ENCODE peak calls at places on chromosomes 7 and 10, in six cellular contexts. One of them, this sample, is unnamed.

GRCh38 chr10:47165711-47166404 is 134.1 kb upstream of the GDF10 start:
- DNase-seq in endothelial cell of umbilical vein: peak
- DNase-seq in H1: no peak
- DNase-seq in A549: no peak
- DNase-seq in right lobe of liver: peak
- DNase-seq in mammary epithelial cell: no peak
- DNase-seq in this sample: peak

GRCh38 chr7:151456782-151457181 is 16.8 kb upstream of the CRYGN start:
- DNase-seq in endothelial cell of umbilical vein: no peak
- DNase-seq in H1: no peak
- DNase-seq in A549: no peak
- DNase-seq in right lobe of liver: no peak
- DNase-seq in mammary epithelial cell: no peak
- DNase-seq in this sample: no peak

GRCh38 chr10:70656489-70656888 is 15.8 kb upstream of the ADAMTS14 start:
- DNase-seq in endothelial cell of umbilical vein: peak
- DNase-seq in H1: no peak
- DNase-seq in A549: no peak
- DNase-seq in right lobe of liver: peak
- DNase-seq in mammary epithelial cell: peak
- DNase-seq in this sample: peak

GRCh38 chr10:106185991-106186390 is 978.5 kb downstream of the SORCS1 start:
- DNase-seq in endothelial cell of umbilical vein: no peak
- DNase-seq in H1: no peak
- DNase-seq in A549: no peak
- DNase-seq in right lobe of liver: no peak
- DNase-seq in mammary epithelial cell: no peak
- DNase-seq in this sample: no peak

GRCh38 chr7:16975712-16976111 is 93.9 kb upstream of the AGR3 start:
- DNase-seq in endothelial cell of umbilical vein: no peak
- DNase-seq in H1: no peak
- DNase-seq in A549: no peak
- DNase-seq in right lobe of liver: no peak
- DNase-seq in mammary epithelial cell: no peak
- DNase-seq in this sample: no peak

GRCh38 chr7:106010866-106011265 is 47.8 kb downstream of the CDHR3 start:
- DNase-seq in endothelial cell of umbilical vein: no peak
- DNase-seq in H1: no peak
- DNase-seq in A549: no peak
- DNase-seq in right lobe of liver: no peak
- DNase-seq in mammary epithelial cell: no peak
- DNase-seq in this sample: peak

GRCh38 chr7:80475383-80475782 is 36.5 kb downstream of the GNAT3 start:
- DNase-seq in endothelial cell of umbilical vein: no peak
- DNase-seq in H1: no peak
- DNase-seq in A549: no peak
- DNase-seq in right lobe of liver: no peak
- DNase-seq in mammary epithelial cell: no peak
- DNase-seq in this sample: no peak

GRCh38 chr7:154372106-154372505 is 319.9 kb downstream of the DPP6 start:
- DNase-seq in endothelial cell of umbilical vein: no peak
- DNase-seq in H1: peak
- DNase-seq in A549: no peak
- DNase-seq in right lobe of liver: no peak
- DNase-seq in mammary epithelial cell: no peak
- DNase-seq in this sample: no peak

GRCh38 chr10:69965086-69965485 is 87.6 kb upstream of the MACROH2A2 start:
- DNase-seq in endothelial cell of umbilical vein: no peak
- DNase-seq in H1: peak
- DNase-seq in A549: no peak
- DNase-seq in right lobe of liver: no peak
- DNase-seq in mammary epithelial cell: no peak
- DNase-seq in this sample: no peak

GRCh38 chr7:11261470-11261869 is 287.8 kb downstream of the PHF14 start:
- DNase-seq in endothelial cell of umbilical vein: peak
- DNase-seq in H1: no peak
- DNase-seq in A549: peak
- DNase-seq in right lobe of liver: peak
- DNase-seq in mammary epithelial cell: peak
- DNase-seq in this sample: no peak

GRCh38 chr7:75842836-75843446 is 29.3 kb upstream of the CCL24 start:
- DNase-seq in endothelial cell of umbilical vein: peak
- DNase-seq in H1: no peak
- DNase-seq in A549: peak
- DNase-seq in right lobe of liver: no peak
- DNase-seq in mammary epithelial cell: peak
- DNase-seq in this sample: peak

GRCh38 chr10:84933402-84933801 is 605.0 kb downstream of the CCSER2 start:
- DNase-seq in endothelial cell of umbilical vein: no peak
- DNase-seq in H1: no peak
- DNase-seq in A549: no peak
- DNase-seq in right lobe of liver: no peak
- DNase-seq in mammary epithelial cell: no peak
- DNase-seq in this sample: no peak

GRCh38 chr7:65235586-65235985 is 138.1 kb upstream of the ZNF92 start:
- DNase-seq in endothelial cell of umbilical vein: no peak
- DNase-seq in H1: peak
- DNase-seq in A549: peak
- DNase-seq in right lobe of liver: no peak
- DNase-seq in mammary epithelial cell: no peak
- DNase-seq in this sample: no peak

GRCh38 chr7:69738396-69738889 is 140.2 kb downstream of the AUTS2 start:
- DNase-seq in endothelial cell of umbilical vein: no peak
- DNase-seq in H1: no peak
- DNase-seq in A549: peak
- DNase-seq in right lobe of liver: no peak
- DNase-seq in mammary epithelial cell: no peak
- DNase-seq in this sample: peak

GRCh38 chr7:143238289-143238995 is 16.6 kb downstream of the TAS2R40 start:
- DNase-seq in endothelial cell of umbilical vein: no peak
- DNase-seq in H1: no peak
- DNase-seq in A549: no peak
- DNase-seq in right lobe of liver: no peak
- DNase-seq in mammary epithelial cell: no peak
- DNase-seq in this sample: no peak

GRCh38 chr7:143237363-143237762 is 15.5 kb downstream of the TAS2R40 start:
- DNase-seq in endothelial cell of umbilical vein: no peak
- DNase-seq in H1: no peak
- DNase-seq in A549: no peak
- DNase-seq in right lobe of liver: no peak
- DNase-seq in mammary epithelial cell: no peak
- DNase-seq in this sample: no peak

GRCh38 chr7:143239822-143240221 is 18.0 kb downstream of the TAS2R40 start:
- DNase-seq in endothelial cell of umbilical vein: no peak
- DNase-seq in H1: no peak
- DNase-seq in A549: no peak
- DNase-seq in right lobe of liver: no peak
- DNase-seq in mammary epithelial cell: peak
- DNase-seq in this sample: no peak

GRCh38 chr7:143243011-143243410 is 20.2 kb upstream of the GSTK1 start:
- DNase-seq in endothelial cell of umbilical vein: no peak
- DNase-seq in H1: no peak
- DNase-seq in A549: no peak
- DNase-seq in right lobe of liver: no peak
- DNase-seq in mammary epithelial cell: no peak
- DNase-seq in this sample: no peak

DNA sequence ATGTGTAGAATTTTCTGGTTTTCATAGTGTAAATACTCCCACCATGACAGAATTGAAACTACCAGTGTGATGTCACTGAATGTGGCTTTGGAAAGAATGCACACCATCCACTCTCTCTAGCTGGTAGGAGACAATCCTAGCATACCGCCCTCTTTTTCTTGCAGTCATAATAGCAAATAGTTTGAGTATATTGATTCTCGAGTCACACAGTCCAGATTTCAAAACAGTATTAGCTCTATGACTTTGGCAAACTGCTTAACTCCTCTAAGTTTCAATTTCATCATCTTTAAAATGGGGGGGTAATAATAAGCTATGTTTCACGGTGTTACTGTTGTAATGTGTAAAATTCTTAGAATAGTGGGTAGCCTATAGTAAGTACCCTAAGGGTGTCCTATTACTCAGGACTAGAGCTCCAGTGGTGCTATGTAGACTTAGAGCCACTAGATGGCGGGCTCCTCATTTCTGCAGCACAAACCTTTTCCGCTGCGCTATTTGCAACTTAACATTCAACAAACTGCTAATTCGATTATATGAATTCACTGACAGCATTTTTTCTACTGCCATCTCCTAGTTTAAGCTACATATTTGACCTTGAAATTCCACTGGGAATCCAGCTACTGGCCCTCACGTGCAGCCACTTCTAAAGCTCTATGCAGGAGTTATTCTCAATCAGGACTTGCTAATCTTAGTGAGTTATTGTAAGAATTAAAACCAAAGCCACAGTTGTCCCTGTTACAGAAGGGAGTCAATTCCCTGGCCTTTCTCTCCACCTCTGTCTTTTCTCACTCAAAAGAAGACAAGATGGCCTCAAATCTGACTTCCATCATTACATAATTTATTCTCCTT is 18.7 kb downstream of the TAS2R40 start:
- DNase-seq in endothelial cell of umbilical vein: peak
- DNase-seq in H1: peak
- DNase-seq in A549: peak
- DNase-seq in right lobe of liver: peak
- DNase-seq in mammary epithelial cell: peak
- DNase-seq in this sample: peak
- TF ChIP-seq CTCF in endothelial cell of umbilical vein: peak
- TF ChIP-seq CTCF in H1: peak
- TF ChIP-seq CTCF in A549: peak
- TF ChIP-seq CTCF in right lobe of liver: peak
- TF ChIP-seq CTCF in mammary epithelial cell: peak
- TF ChIP-seq CTCF in this sample: peak

GRCh38 chr7:2462731-2463130 is 13.5 kb downstream of the GRIFIN start:
- DNase-seq in endothelial cell of umbilical vein: no peak
- DNase-seq in H1: no peak
- DNase-seq in A549: no peak
- DNase-seq in right lobe of liver: no peak
- DNase-seq in mammary epithelial cell: no peak
- DNase-seq in this sample: no peak

GRCh38 chr7:2461268-2462026 is 14.8 kb downstream of the GRIFIN start:
- DNase-seq in endothelial cell of umbilical vein: no peak
- DNase-seq in H1: no peak
- DNase-seq in A549: no peak
- DNase-seq in right lobe of liver: no peak
- DNase-seq in mammary epithelial cell: no peak
- DNase-seq in this sample: no peak

GRCh38 chr7:2459674-2460073 is 16.5 kb downstream of the GRIFIN start:
- DNase-seq in endothelial cell of umbilical vein: no peak
- DNase-seq in H1: no peak
- DNase-seq in A549: no peak
- DNase-seq in right lobe of liver: no peak
- DNase-seq in mammary epithelial cell: no peak
- DNase-seq in this sample: no peak

GRCh38 chr7:2460641-2461040 is 15.6 kb downstream of the GRIFIN start:
- DNase-seq in endothelial cell of umbilical vein: no peak
- DNase-seq in H1: no peak
- DNase-seq in A549: no peak
- DNase-seq in right lobe of liver: no peak
- DNase-seq in mammary epithelial cell: no peak
- DNase-seq in this sample: no peak

GRCh38 chr7:2460188-2460587 is 16.0 kb downstream of the GRIFIN start:
- DNase-seq in endothelial cell of umbilical vein: no peak
- DNase-seq in H1: no peak
- DNase-seq in A549: no peak
- DNase-seq in right lobe of liver: no peak
- DNase-seq in mammary epithelial cell: no peak
- DNase-seq in this sample: no peak
- H3K4me3 ChIP-seq in endothelial cell of umbilical vein: no peak
- H3K4me3 ChIP-seq in H1: no peak
- H3K4me3 ChIP-seq in A549: no peak
- H3K4me3 ChIP-seq in right lobe of liver: no peak
- H3K4me3 ChIP-seq in mammary epithelial cell: no peak
- H3K4me3 ChIP-seq in this sample: no peak

GRCh38 chr7:26153246-26153822 is 1.3 kb downstream of the NFE2L3 start:
- DNase-seq in endothelial cell of umbilical vein: peak
- DNase-seq in H1: peak
- DNase-seq in A549: no peak
- DNase-seq in right lobe of liver: no peak
- DNase-seq in mammary epithelial cell: no peak
- DNase-seq in this sample: no peak

GRCh38 chr7:26153823-26154783 is 2.1 kb downstream of the NFE2L3 start:
- DNase-seq in endothelial cell of umbilical vein: peak
- DNase-seq in H1: peak
- DNase-seq in A549: no peak
- DNase-seq in right lobe of liver: no peak
- DNase-seq in mammary epithelial cell: no peak
- DNase-seq in this sample: no peak

GRCh38 chr7:26156454-26157365 is 4.7 kb downstream of the NFE2L3 start:
- DNase-seq in endothelial cell of umbilical vein: peak
- DNase-seq in H1: no peak
- DNase-seq in A549: peak
- DNase-seq in right lobe of liver: no peak
- DNase-seq in mammary epithelial cell: peak
- DNase-seq in this sample: peak

GRCh38 chr7:26157520-26158105 is 5.6 kb downstream of the NFE2L3 start:
- DNase-seq in endothelial cell of umbilical vein: no peak
- DNase-seq in H1: no peak
- DNase-seq in A549: no peak
- DNase-seq in right lobe of liver: no peak
- DNase-seq in mammary epithelial cell: no peak
- DNase-seq in this sample: no peak

DNA sequence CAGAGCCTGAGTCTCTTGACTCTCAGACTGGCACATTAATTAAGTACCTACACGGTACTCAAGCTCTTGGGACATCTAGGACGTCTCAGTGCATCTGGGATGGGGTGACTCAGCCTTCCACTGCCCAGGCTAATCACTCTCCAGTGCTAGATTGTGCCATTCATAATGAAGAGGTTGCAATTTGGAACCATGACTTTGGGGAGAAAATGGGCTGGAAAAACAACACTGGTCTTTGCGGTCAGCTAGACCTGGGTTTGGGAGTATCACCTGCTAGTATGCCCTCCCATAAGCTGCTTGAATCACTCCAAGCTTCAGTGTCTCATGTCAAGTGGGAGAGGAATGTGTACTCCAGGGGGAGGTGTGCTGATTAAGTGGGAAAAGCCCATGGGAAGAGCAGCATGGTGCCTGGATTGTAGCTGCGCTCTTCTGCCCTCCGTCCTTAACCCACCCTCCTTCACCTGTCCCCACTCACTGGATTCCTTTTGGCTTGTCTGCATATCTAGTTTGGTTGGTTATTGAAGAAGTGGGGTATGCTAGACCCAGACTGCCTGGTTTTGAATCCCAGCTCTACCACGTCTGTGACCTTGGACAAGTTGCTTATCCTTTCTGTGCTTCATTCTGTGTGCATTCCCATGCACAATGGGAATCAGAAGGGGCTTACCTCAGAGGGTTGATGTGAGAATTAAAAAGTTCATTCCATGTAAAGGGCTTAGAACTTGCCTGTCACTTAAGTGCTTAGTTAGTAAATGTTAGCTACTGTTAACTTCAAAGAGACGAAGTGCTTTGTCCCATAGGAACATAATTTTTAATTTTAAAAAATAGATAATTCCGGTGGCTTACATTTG is 3.8 kb downstream of the NFE2L3 start:
- DNase-seq in endothelial cell of umbilical vein: peak
- DNase-seq in H1: no peak
- DNase-seq in A549: no peak
- DNase-seq in right lobe of liver: no peak
- DNase-seq in mammary epithelial cell: peak
- DNase-seq in this sample: peak
- TF ChIP-seq CTCF in endothelial cell of umbilical vein: no peak
- TF ChIP-seq CTCF in H1: no peak
- TF ChIP-seq CTCF in A549: no peak
- TF ChIP-seq CTCF in right lobe of liver: no peak
- TF ChIP-seq CTCF in mammary epithelial cell: no peak
- TF ChIP-seq CTCF in this sample: no peak

GRCh38 chr10:97024181-97025073 is 161.3 kb downstream of the SLIT1 start:
- DNase-seq in endothelial cell of umbilical vein: peak
- DNase-seq in H1: no peak
- DNase-seq in A549: peak
- DNase-seq in right lobe of liver: no peak
- DNase-seq in mammary epithelial cell: peak
- DNase-seq in this sample: peak
- H3K4me3 ChIP-seq in endothelial cell of umbilical vein: peak
- H3K4me3 ChIP-seq in H1: no peak
- H3K4me3 ChIP-seq in A549: no peak
- H3K4me3 ChIP-seq in right lobe of liver: no peak
- H3K4me3 ChIP-seq in mammary epithelial cell: no peak
- H3K4me3 ChIP-seq in this sample: no peak

This sample was measured in astrocyte of the cerebellum.